ENCODE peak calls at places on chromosome 21, in seven cellular contexts. D is IMR-90, O is H9, H is mesendoderm, I is neuronal stem cell, B is mesenchymal stem cell, M is H1. P is an unnamed sample.

GRCh38 chr21:33825898-33826297 is 89.7 kb downstream of the ATP5PO start:
- DNase-seq in D (peak), O (no peak), H (no peak), I (no peak), B (peak), M (no peak), P (no peak)

GRCh38 chr21:37717534-37717933 is 198.7 kb downstream of the KCNJ6 start:
- DNase-seq in D (no peak), O (no peak), H (no peak), I (no peak), B (no peak), M (no peak), P (no peak)

GRCh38 chr21:34630536-34631143 is 15.7 kb upstream of the RCAN1 start:
- DNase-seq in D (peak), O (no peak), H (peak), I (peak), B (peak), M (no peak), P (no peak)

GRCh38 chr21:14435423-14435822 is 52.5 kb upstream of the HSPA13 start:
- DNase-seq in D (no peak), O (no peak), H (no peak), I (no peak), B (no peak), M (no peak), P (no peak)

GRCh38 chr21:37862536-37862935 is 53.7 kb downstream of the KCNJ6 start:
- DNase-seq in D (peak), O (peak), H (peak), I (no peak), B (peak), M (peak), P (no peak)

GRCh38 chr21:28523367-28523766 is 469.3 kb downstream of the LTN1 start:
- DNase-seq in D (no peak), O (no peak), H (no peak), I (no peak), B (no peak), M (no peak), P (no peak)

GRCh38 chr21:45336535-45336810 is 48.8 kb upstream of the POFUT2 start:
- DNase-seq in D (no peak), O (no peak), H (no peak), I (no peak), B (no peak), M (no peak), P (no peak)

GRCh38 chr21:42238185-42238934 is 19.4 kb downstream of the ABCG1 start:
- DNase-seq in D (no peak), O (no peak), H (no peak), I (no peak), B (no peak), M (no peak), P (no peak)

GRCh38 chr21:31103163-31103562 is 64.9 kb upstream of the KRTAP19-8 start:
- DNase-seq in D (no peak), O (no peak), H (no peak), I (no peak), B (no peak), M (no peak), P (peak)

GRCh38 chr21:39681257-39681656 is 63.7 kb upstream of the IGSF5 start:
- DNase-seq in D (no peak), O (no peak), H (no peak), I (no peak), B (peak), M (no peak), P (peak)

GRCh38 chr21:24781146-24781545 is 826.1 kb downstream of the MRPL39 start:
- DNase-seq in D (no peak), O (no peak), H (no peak), I (no peak), B (no peak), M (no peak), P (no peak)

GRCh38 chr21:29175408-29176147 is 45.1 kb downstream of the MAP3K7CL start:
- DNase-seq in D (peak), O (no peak), H (no peak), I (no peak), B (peak), M (no peak), P (no peak)

GRCh38 chr21:38240121-38240520 is 16.7 kb upstream of the KCNJ15 start:
- DNase-seq in D (no peak), O (no peak), H (no peak), I (no peak), B (no peak), M (no peak), P (no peak)

GRCh38 chr21:36964832-36965719 is 1.4 kb downstream of the HLCS start:
- DNase-seq in D (no peak), O (no peak), H (peak), I (no peak), B (no peak), M (no peak), P (peak)

GRCh38 chr21:30289414-30289813 is at the start of gene KRTAP25-1:
- DNase-seq in D (no peak), O (no peak), H (no peak), I (no peak), B (no peak), M (no peak), P (no peak)

GRCh38 chr21:36120304-36120902 is 14.5 kb upstream of the CBR3 start:
- DNase-seq in D (peak), O (no peak), H (no peak), I (no peak), B (peak), M (no peak), P (peak)

GRCh38 chr21:39105341-39105765 is 77.9 kb downstream of the PSMG1 start:
- DNase-seq in D (peak), O (no peak), H (no peak), I (no peak), B (peak), M (no peak), P (no peak)

GRCh38 chr21:44894687-44895302 is 21.3 kb upstream of the PTTG1IP start:
- DNase-seq in D (no peak), O (no peak), H (no peak), I (no peak), B (no peak), M (no peak), P (no peak)

GRCh38 chr21:31913191-31913608 is 40.4 kb downstream of the HUNK start:
- DNase-seq in D (no peak), O (no peak), H (peak), I (no peak), B (no peak), M (no peak), P (no peak)

GRCh38 chr21:34614693-34615486 is at the start of gene RCAN1:
- DNase-seq in D (peak), O (peak), H (peak), I (peak), B (peak), M (peak), P (peak)

GRCh38 chr21:37098756-37099155 is 25.7 kb downstream of the TTC3 start:
- DNase-seq in D (no peak), O (no peak), H (no peak), I (no peak), B (no peak), M (no peak), P (no peak)

GRCh38 chr21:29080454-29080930 is 7.0 kb upstream of the CCT8 start:
- DNase-seq in D (peak), O (no peak), H (no peak), I (no peak), B (no peak), M (no peak), P (no peak)

GRCh38 chr21:36400719-36401118 is 15.5 kb downstream of the CHAF1B start:
- DNase-seq in D (no peak), O (no peak), H (no peak), I (no peak), B (no peak), M (no peak), P (no peak)

GRCh38 chr21:37675202-37675801 is 241.0 kb downstream of the KCNJ6 start:
- DNase-seq in D (peak), O (peak), H (peak), I (peak), B (peak), M (peak), P (peak)

GRCh38 chr21:39153373-39153772 is 29.9 kb downstream of the PSMG1 start:
- DNase-seq in D (no peak), O (no peak), H (peak), I (no peak), B (no peak), M (no peak), P (no peak)

GRCh38 chr21:39911286-39911685 is 44.0 kb downstream of the PCP4 start:
- DNase-seq in D (no peak), O (no peak), H (peak), I (no peak), B (no peak), M (no peak), P (peak)

GRCh38 chr21:35896060-35896459 is 164.3 kb downstream of the SETD4 start:
- DNase-seq in D (no peak), O (no peak), H (no peak), I (no peak), B (no peak), M (no peak), P (no peak)

GRCh38 chr21:23475518-23476189 is 2131.6 kb downstream of the MRPL39 start:
- DNase-seq in D (no peak), O (no peak), H (no peak), I (no peak), B (no peak), M (no peak), P (peak)

GRCh38 chr21:38227401-38227800 is 29.4 kb upstream of the KCNJ15 start:
- DNase-seq in D (peak), O (no peak), H (no peak), I (no peak), B (no peak), M (no peak), P (peak)

GRCh38 chr21:45281411-45282282 is 6.0 kb downstream of the POFUT2 start:
- DNase-seq in D (no peak), O (peak), H (no peak), I (no peak), B (no peak), M (no peak), P (no peak)

GRCh38 chr21:25457411-25457810 is 149.9 kb downstream of the MRPL39 start:
- DNase-seq in D (peak), O (no peak), H (no peak), I (no peak), B (peak), M (no peak), P (peak)

GRCh38 chr21:32319012-32319411 is 20.4 kb downstream of the MRAP start:
- DNase-seq in D (no peak), O (no peak), H (no peak), I (no peak), B (no peak), M (no peak), P (no peak)

GRCh38 chr21:33539612-33540011 is 2.3 kb downstream of the GART start:
- DNase-seq in D (peak), O (no peak), H (no peak), I (no peak), B (no peak), M (no peak), P (peak)

GRCh38 chr21:45354970-45355369 is 50.0 kb upstream of the COL18A1 start:
- DNase-seq in D (no peak), O (no peak), H (no peak), I (no peak), B (no peak), M (no peak), P (no peak)

GRCh38 chr21:38386967-38387366 is 111.3 kb downstream of the ERG start:
- DNase-seq in D (no peak), O (no peak), H (no peak), I (no peak), B (peak), M (no peak), P (no peak)

GRCh38 chr21:34889287-34889536 is 159.9 kb downstream of the RUNX1 start:
- DNase-seq in D (peak), O (peak), H (peak), I (no peak), B (peak), M (no peak), P (peak)

GRCh38 chr21:39016740-39017315 is 166.4 kb downstream of the PSMG1 start:
- DNase-seq in D (peak), O (no peak), H (no peak), I (no peak), B (peak), M (no peak), P (no peak)

GRCh38 chr21:46660505-46660904 is 25.0 kb downstream of the PRMT2 start:
- DNase-seq in D (no peak), O (no peak), H (peak), I (no peak), B (no peak), M (no peak), P (no peak)

GRCh38 chr21:46662765-46663500 is 27.5 kb downstream of the PRMT2 start:
- DNase-seq in D (no peak), O (no peak), H (no peak), I (no peak), B (peak), M (no peak), P (no peak)

GRCh38 chr21:46661211-46661625 is 25.7 kb downstream of the PRMT2 start:
- DNase-seq in D (peak), O (peak), H (peak), I (peak), B (peak), M (peak), P (peak)

GRCh38 chr21:46662367-46662654 is 26.8 kb downstream of the PRMT2 start:
- DNase-seq in D (no peak), O (no peak), H (no peak), I (no peak), B (no peak), M (no peak), P (no peak)

DNA sequence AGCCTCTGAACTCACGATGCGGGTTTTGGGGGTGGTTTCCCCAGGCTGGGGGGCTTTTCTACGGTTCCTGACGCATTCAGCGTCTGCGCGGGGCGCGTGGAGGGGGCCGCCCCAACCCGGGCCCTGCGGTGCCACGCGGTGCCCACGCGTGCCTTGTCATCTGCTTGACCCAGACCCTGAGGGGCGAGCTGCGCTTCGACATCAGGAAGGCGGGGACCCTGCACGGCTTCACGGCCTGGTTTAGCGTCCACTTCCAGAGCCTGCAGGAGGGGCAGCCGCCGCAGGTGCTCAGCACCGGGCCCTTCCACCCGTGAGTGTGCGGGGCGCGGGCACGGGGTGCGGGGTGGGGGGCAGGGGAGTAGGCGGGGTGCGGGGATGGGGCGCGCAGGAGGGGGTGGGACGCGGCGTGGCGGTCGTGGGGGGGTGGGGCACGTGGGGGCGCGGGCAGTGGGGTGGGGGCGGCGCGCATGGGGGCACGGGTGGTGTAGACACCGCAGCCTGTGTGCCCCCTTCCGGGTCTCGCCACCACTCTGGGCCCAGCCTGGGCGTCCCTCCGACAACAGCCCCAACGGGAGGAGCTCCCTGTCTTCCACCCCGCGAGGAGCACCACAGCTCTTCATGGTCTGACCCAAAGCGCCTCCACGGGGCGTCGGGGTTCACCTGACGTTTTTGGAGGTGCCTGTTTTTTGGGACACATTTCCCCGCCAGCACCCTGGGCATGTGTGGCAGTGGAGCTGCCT is 26.3 kb downstream of the PRMT2 start:
- DNase-seq in D (no peak), O (no peak), H (no peak), I (no peak), B (no peak), M (no peak), P (no peak)
- H2BK120ac ChIP-seq in D (no peak), O (no peak), H (no peak), I (no peak), B (no peak), M (no peak), P (no peak)

GRCh38 chr21:40926238-40926637 is 79.3 kb upstream of the DSCAM start:
- DNase-seq in D (no peak), O (no peak), H (no peak), I (no peak), B (no peak), M (no peak), P (no peak)
- H2BK120ac ChIP-seq in D (no peak), O (no peak), H (no peak), I (no peak), B (no peak), M (no peak), P (no peak)

GRCh38 chr21:26583737-26584136 is 10.7 kb upstream of the CYYR1 start:
- DNase-seq in D (no peak), O (no peak), H (no peak), I (no peak), B (no peak), M (no peak), P (no peak)
- H2BK120ac ChIP-seq in D (no peak), O (no peak), H (no peak), I (no peak), B (no peak), M (no peak), P (no peak)

GRCh38 chr21:43735236-43736091 is 16.5 kb downstream of the PDXK start:
- DNase-seq in D (no peak), O (no peak), H (no peak), I (no peak), B (no peak), M (no peak), P (no peak)
- H2BK120ac ChIP-seq in D (no peak), O (no peak), H (no peak), I (no peak), B (no peak), M (no peak), P (no peak)

DNA sequence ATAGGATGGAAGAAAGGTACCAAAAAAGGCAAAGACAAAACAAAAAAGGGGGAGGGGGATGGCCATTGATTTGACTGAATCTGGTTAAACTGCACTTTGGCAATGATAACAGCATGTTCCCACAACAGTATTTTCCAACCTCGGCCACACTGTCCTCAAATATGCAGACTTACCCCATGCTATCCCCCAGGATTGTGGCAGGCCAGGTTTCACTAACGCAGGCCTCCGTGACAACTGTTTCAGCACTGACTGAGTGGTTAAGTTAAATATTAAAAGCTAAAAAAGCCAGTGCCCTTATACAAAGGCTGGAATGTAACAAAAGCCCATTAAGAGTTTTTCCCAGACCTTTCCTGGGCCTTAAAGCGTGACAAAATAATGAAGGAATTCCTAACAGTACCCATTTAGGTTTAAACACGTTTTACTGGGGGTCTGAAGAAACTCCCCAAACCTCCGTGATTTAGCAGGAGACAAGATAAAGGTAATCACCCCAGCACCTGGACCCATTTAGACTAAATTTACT is 203.0 kb downstream of the USP25 start:
- DNase-seq in D (no peak), O (no peak), H (no peak), I (no peak), B (no peak), M (no peak), P (no peak)
- H2BK120ac ChIP-seq in D (no peak), O (no peak), H (no peak), I (no peak), B (no peak), M (no peak), P (no peak)

DNA sequence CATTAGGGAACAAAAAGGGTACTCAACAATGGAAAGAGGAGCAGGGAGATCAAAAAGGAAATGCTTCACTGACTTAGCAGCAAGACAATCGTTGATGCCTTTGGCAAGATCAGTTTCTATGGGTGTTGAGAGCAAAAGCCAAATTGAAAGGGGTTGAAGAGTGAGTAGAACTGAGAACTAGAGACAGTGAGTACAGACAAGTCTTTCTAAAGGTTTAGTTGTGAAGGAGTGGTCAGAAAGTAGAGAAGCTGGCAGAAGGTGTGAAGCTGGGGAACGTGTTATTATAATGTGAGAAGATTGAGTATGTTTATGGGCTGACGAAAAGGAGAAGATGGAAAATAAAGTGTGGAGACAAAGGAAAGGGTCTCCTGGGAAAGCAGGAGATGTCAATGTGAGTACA is 221.2 kb upstream of the USP25 start:
- DNase-seq in D (no peak), O (no peak), H (no peak), I (no peak), B (no peak), M (no peak), P (no peak)
- H2BK120ac ChIP-seq in D (no peak), O (no peak), H (no peak), I (no peak), B (no peak), M (no peak), P (no peak)

P was measured in trophoblast cell.